ENCODE peak calls at places on chromosome 5, in four cellular contexts. A, C, N and L are unnamed samples.

GRCh38 chr5:138649316-138649720 is 74.1 kb upstream of the HSPA9 start:
- DNase-seq in N (no peak), A (no peak), C (no peak), L (no peak)

GRCh38 chr5:54936201-54936600 is 49.2 kb downstream of the ESM1 start:
- DNase-seq in A (no peak), C (no peak), N (no peak), L (no peak)

GRCh38 chr5:40410939-40411635 is 268.6 kb upstream of the PTGER4 start:
- DNase-seq in C (peak; percentile 19), N (no peak), A (no peak), L (no peak)

GRCh38 chr5:113489299-113489698 is 1.0 kb upstream of the MCC start:
- DNase-seq in C (peak; percentile 68), A (no peak), N (peak; percentile 9), L (peak; percentile 68)

GRCh38 chr5:9194509-9194908 is 351.4 kb downstream of the SEMA5A start:
- DNase-seq in N (no peak), A (no peak), C (no peak), L (no peak)

GRCh38 chr5:168851902-168852321 is 272.7 kb upstream of the PANK3 start:
- DNase-seq in A (no peak), N (no peak), C (no peak), L (no peak)

GRCh38 chr5:89071941-89072331 is 189.0 kb upstream of the MEF2C start:
- DNase-seq in C (no peak), A (no peak), N (no peak), L (no peak)

GRCh38 chr5:144131256-144131655 is 39.2 kb downstream of the YIPF5 start:
- DNase-seq in N (no peak), C (no peak), A (no peak), L (no peak)

GRCh38 chr5:29389993-29390392 is 1803.5 kb upstream of the CDH6 start:
- DNase-seq in N (no peak), A (no peak), C (no peak), L (no peak)

GRCh38 chr5:157963761-157964160 is 104.8 kb upstream of the CLINT1 start:
- DNase-seq in N (no peak), C (no peak), A (no peak), L (no peak)

GRCh38 chr5:89936576-89936975 is 473.0 kb downstream of the CETN3 start:
- DNase-seq in A (no peak), C (no peak), N (no peak), L (no peak)

GRCh38 chr5:154262376-154262775 is 71.8 kb downstream of the GALNT10 start:
- DNase-seq in C (no peak), N (no peak), A (no peak), L (no peak)

GRCh38 chr5:81552844-81553569 is 159.1 kb upstream of the ACOT12 start:
- DNase-seq in A (no peak), N (no peak), C (no peak), L (no peak)

GRCh38 chr5:132425975-132426524 is 56.5 kb downstream of the SLC22A5 start:
- DNase-seq in N (no peak), C (no peak), A (no peak), L (peak; percentile 42)

GRCh38 chr5:31335456-31335855 is 142.0 kb downstream of the CDH6 start:
- DNase-seq in A (no peak), N (no peak), C (no peak), L (no peak)

GRCh38 chr5:9835121-9835770 is 205.1 kb upstream of the TAS2R1 start:
- DNase-seq in N (no peak), A (no peak), C (no peak), L (no peak)

GRCh38 chr5:80959138-80959537 is 1.0 kb upstream of the RASGRF2 start:
- DNase-seq in C (no peak), N (no peak), A (no peak), L (no peak)

GRCh38 chr5:137374110-137374853 is 124.8 kb downstream of the SPOCK1 start:
- DNase-seq in N (no peak), C (no peak), A (no peak), L (no peak)

GRCh38 chr5:92371171-92371888 is 988.2 kb upstream of the ARRDC3 start:
- DNase-seq in C (no peak), A (no peak), N (no peak), L (no peak)

GRCh38 chr5:39599721-39600431 is 175.1 kb upstream of the DAB2 start:
- DNase-seq in N (no peak), C (no peak), A (no peak), L (no peak)

GRCh38 chr5:61020415-61020814 is 75.4 kb downstream of the NDUFAF2 start:
- DNase-seq in A (no peak), C (no peak), N (peak; percentile 23), L (no peak)

GRCh38 chr5:68021185-68021584 is 194.4 kb upstream of the PIK3R1 start:
- DNase-seq in A (no peak), N (no peak), C (no peak), L (no peak)

GRCh38 chr5:65142511-65143011 is 339.2 kb downstream of the ADAMTS6 start:
- DNase-seq in A (no peak), C (no peak), N (no peak), L (no peak)

GRCh38 chr5:176629853-176630680 is at the start of the genes EIF4E1B and SNCB:
- DNase-seq in N (peak; percentile 52), C (peak; percentile 39), A (no peak), L (no peak)

GRCh38 chr5:112097768-112098167 is 321.3 kb downstream of the EPB41L4A start:
- DNase-seq in N (no peak), C (no peak), A (no peak), L (no peak)

GRCh38 chr5:99438619-99439018 is 509.8 kb upstream of the CHD1 start:
- DNase-seq in C (no peak), N (no peak), A (no peak), L (no peak)

GRCh38 chr5:110916373-110917049 is 155.0 kb upstream of the TSLP start:
- DNase-seq in A (no peak), C (peak; percentile 2), N (no peak), L (no peak)

GRCh38 chr5:153565822-153566221 is 75.4 kb downstream of the GRIA1 start:
- DNase-seq in N (no peak), A (no peak), C (no peak), L (no peak)

DNA sequence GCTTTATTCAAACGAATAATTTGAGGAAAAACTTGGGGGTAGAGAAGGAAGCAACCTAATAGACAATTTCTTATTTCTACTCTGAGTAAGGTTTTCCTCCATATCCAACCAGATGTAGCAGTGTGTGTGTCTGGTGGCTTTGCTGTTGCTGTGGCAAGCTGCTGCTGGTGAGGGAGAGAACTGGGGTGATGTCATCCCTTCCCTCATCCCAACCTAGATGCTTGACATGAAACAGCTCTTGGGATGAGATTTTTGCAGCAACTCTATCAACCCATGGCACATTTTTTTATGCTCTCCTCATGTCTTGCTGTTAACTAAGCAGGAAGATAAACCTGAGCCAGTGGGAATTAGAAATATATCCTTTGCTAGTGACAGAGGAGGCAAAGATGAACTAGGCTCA is 135.8 kb downstream of the PCSK1 start:
- DNase-seq in C (no peak), N (no peak), A (no peak), L (no peak)
- H3K27ac ChIP-seq in C (no peak overlapping the region), N (no peak overlapping the region), A (no peak overlapping the region), L (peak overlapping the region; percentile 39)

DNA sequence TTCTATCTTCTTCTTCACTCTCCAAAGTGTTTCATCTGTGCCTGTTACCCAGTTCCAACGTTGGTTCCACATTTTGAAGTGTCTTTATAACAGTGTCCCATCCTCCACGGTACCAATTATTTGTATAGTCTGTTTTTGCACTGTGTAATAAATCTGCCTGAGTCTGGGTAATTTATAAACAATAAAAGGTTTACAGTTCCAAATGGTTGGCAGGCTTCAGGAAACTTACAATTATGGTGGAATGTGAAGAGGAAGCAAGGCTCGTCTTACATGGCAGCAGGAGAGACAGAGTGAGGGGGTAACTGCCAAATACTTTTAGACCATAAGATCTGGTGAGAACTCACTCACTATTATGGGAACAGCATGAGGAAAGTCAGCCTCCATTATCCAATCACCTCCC is 465.4 kb upstream of the CDH9 start:
- DNase-seq in N (no peak), A (no peak), C (no peak), L (no peak)
- H3K27me3 ChIP-seq in N (no peaks in the 10 kb centered on the region), A (no peaks in the 10 kb centered on the region), C (no peaks in the 10 kb centered on the region), L (no peaks in the 10 kb centered on the region)

GRCh38 chr5:180784497-180785097 is 18.0 kb downstream of the MGAT1 start:
- DNase-seq in A (peak; percentile 84), C (peak; percentile 72), N (peak; percentile 90), L (peak; percentile 83)
- H3K27ac ChIP-seq in A (peak overlapping the region; percentile 76), C (no peak overlapping the region), N (peak overlapping the region; percentile 83), L (peak overlapping the region; percentile 75)

DNA sequence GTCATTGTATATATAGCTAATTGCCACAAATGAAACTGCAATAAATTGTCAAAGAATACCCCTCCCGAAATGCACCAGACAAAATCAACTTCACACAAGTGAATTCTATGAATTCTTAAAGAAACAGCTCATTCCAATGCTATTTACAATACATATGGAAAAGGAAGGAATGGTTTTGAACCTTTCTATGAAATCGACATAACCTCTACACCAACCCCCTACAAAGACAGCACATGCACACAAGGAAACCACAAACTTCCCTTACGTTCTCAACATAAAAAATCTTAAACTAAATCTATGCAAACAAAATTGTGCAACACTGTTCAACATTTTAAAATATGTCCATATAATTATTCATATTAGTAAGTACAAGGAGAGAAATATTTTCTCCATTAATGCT is 39.2 kb downstream of the MARCHF11 start:
- DNase-seq in A (no peak), N (no peak), C (no peak), L (no peak)
- H3K27me3 ChIP-seq in A (no peaks in the 10 kb centered on the region), N (no peaks in the 10 kb centered on the region), C (peaks cover 13% of the 10 kb centered on the region), L (no peaks in the 10 kb centered on the region)

GRCh38 chr5:52786937-52787599 is 648 bp upstream of the ITGA1 start:
- DNase-seq in N (peak; percentile 65), A (peak; percentile 55), C (peak; percentile 41), L (no peak)
- H3K27ac ChIP-seq in N (peak overlapping the region; percentile 67), A (peak overlapping the region; percentile 96), C (no peak overlapping the region), L (peak overlapping the region; percentile 94)

GRCh38 chr5:2752875-2753435 is 1.5 kb upstream of the IRX2 start:
- DNase-seq in N (no peak), A (no peak), C (no peak), L (peak; percentile 30)

GRCh38 chr5:2755371-2755715 is 3.9 kb upstream of the IRX2 start:
- DNase-seq in A (no peak), N (no peak), C (no peak), L (peak; percentile 50)

GRCh38 chr5:2752059-2752874 is 790 bp upstream of the IRX2 start:
- DNase-seq in A (no peak), C (no peak), N (no peak), L (no peak)

GRCh38 chr5:2754621-2755370 is 3.3 kb upstream of the IRX2 start:
- DNase-seq in A (no peak), N (no peak), C (no peak), L (peak; percentile 48)

GRCh38 chr5:2753452-2754409 is 2.3 kb upstream of the IRX2 start:
- DNase-seq in C (no peak), N (no peak), A (no peak), L (no peak)
- H3K27me3 ChIP-seq in C (no peaks in the 10 kb centered on the region), N (peaks cover 45% of the 10 kb centered on the region), A (peaks cover 74% of the 10 kb centered on the region), L (peaks cover 22% of the 10 kb centered on the region)